ENCODE peak calls at places on chromosomes 7 and 10, in ten cellular contexts. M is thyroid gland, F is A549, J is IMR-90, D is esophagus squamous epithelium, A is body of pancreas, V is GM12892, Z is uterus, K is spleen, X is testis. Q is an unnamed sample.

GRCh38 chr7:150851497-150852370 is 583 bp upstream of the AOC1 start:
- DNase-seq in M (no peak), F (no peak), J (no peak), D (no peak), A (no peak), V (no peak), Z (no peak), K (no peak), X (no peak), Q (no peak)

GRCh38 chr7:121499526-121500123 is 103.5 kb upstream of the FAM3C start:
- DNase-seq in M (no peak), F (no peak), J (no peak), D (no peak), A (no peak), V (no peak), Z (no peak), K (no peak), X (no peak), Q (no peak)

GRCh38 chr7:148944935-148945934 is 61.1 kb upstream of the EZH2 start:
- DNase-seq in M (no peak), F (peak; percentile 23), J (peak; percentile 66), D (no peak), A (no peak), V (no peak), Z (no peak), K (peak; percentile 35), X (no peak), Q (no peak)

GRCh38 chr7:148993193-148993592 is 35.1 kb downstream of the PDIA4 start:
- DNase-seq in M (no peak), F (no peak), J (no peak), D (no peak), A (no peak), V (no peak), Z (no peak), K (no peak), X (no peak), Q (no peak)

GRCh38 chr10:34186013-34186412 is 629.1 kb downstream of the PARD3 start:
- DNase-seq in M (no peak), F (no peak), J (no peak), D (no peak), A (no peak), V (no peak), Z (no peak), K (no peak), X (no peak), Q (no peak)

GRCh38 chr7:149558149-149558861 is 60.7 kb upstream of the ZNF746 start:
- DNase-seq in M (no peak), F (no peak), J (peak; percentile 76), D (no peak), A (no peak), V (no peak), Z (no peak), K (no peak), X (no peak), Q (no peak)

GRCh38 chr10:43105793-43106158 is 28.9 kb downstream of the RET start:
- DNase-seq in M (no peak), F (no peak), J (no peak), D (no peak), A (no peak), V (no peak), Z (no peak), K (no peak), X (no peak), Q (no peak)

GRCh38 chr7:34058791-34059550 is 153.6 kb downstream of the BMPER start:
- DNase-seq in M (no peak), F (no peak), J (no peak), D (no peak), A (no peak), V (no peak), Z (no peak), K (no peak), X (peak; percentile 24), Q (no peak)

GRCh38 chr10:123999956-124000615 is 93.3 kb downstream of the CHST15 start:
- DNase-seq in M (no peak), F (no peak), J (no peak), D (no peak), A (no peak), V (no peak), Z (no peak), K (peak; percentile 74), X (no peak), Q (no peak)

GRCh38 chr7:6271694-6272371 is 591 bp downstream of the CYTH3 start:
- DNase-seq in M (peak; percentile 56), F (no peak), J (no peak), D (no peak), A (peak; percentile 31), V (peak; percentile 34), Z (peak; percentile 42), K (peak; percentile 88), X (peak; percentile 35), Q (peak; percentile 27)

GRCh38 chr7:16758634-16759602 is 5.4 kb downstream of the TSPAN13 start:
- DNase-seq in M (no peak), F (no peak), J (no peak), D (no peak), A (no peak), V (no peak), Z (no peak), K (no peak), X (no peak), Q (peak; percentile 57)

GRCh38 chr7:16754869-16755317 is 1.3 kb downstream of the TSPAN13 start:
- DNase-seq in M (no peak), F (no peak), J (no peak), D (no peak), A (peak; percentile 12), V (no peak), Z (no peak), K (no peak), X (no peak), Q (peak; percentile 61)

GRCh38 chr7:16753932-16754571 is 497 bp downstream of the TSPAN13 start:
- DNase-seq in M (peak; percentile 64), F (no peak), J (peak; percentile 10), D (no peak), A (peak; percentile 69), V (no peak), Z (no peak), K (peak; percentile 85), X (peak; percentile 55), Q (peak; percentile 78)

GRCh38 chr7:16755397-16755796 is 1.8 kb downstream of the TSPAN13 start:
- DNase-seq in M (no peak), F (no peak), J (peak; percentile 36), D (no peak), A (no peak), V (no peak), Z (no peak), K (no peak), X (no peak), Q (no peak)

DNA sequence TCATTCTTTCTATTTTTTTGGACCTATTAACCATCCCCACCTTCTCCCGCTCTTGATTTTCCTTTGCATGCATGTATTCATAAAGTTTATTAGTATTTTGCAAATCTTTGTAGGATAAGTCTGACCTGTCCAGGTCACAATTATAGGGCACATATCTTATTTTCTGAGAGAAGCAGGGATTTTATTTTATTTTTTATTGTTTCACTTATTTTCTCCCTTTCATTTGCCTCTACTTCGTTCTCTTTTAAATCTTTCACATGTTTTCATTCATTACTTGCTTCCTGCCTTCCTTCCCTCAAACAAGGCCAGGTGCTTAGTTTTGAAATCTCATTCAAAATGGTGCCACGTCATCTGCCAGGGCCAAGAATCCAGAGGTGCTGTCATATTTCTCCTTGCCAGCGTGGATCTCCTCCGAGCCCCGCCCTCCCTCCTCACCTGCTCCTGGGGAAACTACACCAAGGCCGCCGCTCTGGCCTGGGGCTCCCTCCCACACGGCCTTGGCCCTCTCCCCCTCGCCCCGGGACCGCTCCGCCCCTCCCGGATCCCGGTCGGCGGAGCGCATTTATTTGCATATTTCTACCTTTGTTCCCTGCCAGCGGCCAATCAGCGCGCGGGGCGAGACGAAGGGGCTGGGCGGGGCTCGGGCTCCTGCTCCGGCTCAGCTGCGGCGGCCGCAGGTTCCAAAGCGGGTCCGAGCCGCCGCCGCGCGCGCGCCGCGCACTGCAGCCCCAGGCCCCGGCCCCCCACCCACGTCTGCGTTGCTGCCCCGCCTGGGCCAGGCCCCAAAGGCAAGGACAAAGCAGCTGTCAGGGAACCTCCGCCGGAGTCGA is at the start of gene TSPAN13:
- DNase-seq in M (peak; percentile 95), F (peak; percentile 87), J (peak; percentile 25), D (peak; percentile 46), A (peak; percentile 97), V (no peak), Z (peak; percentile 36), K (peak; percentile 95), X (peak; percentile 93), Q (peak; percentile 89)
- TF ChIP-seq POLR2A in M (no peak), F (peak; percentile 35), J (no peak), D (no peak), A (peak; percentile 74), V (no peak), Z (peak; percentile 40), K (no peak), X (no peak), Q (peak; percentile 55)

DNA sequence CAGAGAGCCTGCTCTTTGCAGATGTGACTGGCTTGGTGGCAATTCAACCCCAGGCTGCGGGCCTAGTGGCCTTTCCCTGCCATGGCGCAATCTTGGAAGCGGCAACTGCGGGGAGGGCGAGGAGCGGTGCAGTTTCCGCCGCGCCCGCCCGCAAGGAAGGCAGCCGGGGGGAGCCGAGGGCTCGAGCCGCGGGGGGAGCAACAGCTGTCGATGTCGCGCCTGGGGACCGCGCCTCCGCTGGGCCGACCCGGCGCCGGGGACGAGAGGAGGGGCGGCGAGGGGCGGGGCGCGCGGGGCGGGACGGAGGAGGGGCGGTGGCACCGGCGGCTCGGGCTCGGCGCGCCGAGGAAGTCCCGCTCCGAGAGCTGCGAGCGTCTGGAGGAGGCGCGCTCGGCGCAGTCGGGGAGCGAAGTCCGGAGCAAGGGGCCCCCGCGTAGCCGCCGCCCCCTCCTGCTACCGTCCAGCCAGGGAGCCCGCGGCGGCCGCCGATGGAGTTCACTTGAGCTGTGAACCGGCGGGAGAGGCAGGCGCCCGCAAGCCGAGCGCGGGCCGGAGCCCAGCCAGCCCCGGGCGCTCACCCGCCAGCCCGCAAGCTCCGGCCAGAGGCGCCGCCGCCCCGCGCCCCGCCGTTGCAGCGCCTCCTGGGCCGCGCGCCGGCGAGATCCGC is 438.1 kb upstream of the GALNT17 start:
- DNase-seq in M (peak; percentile 62), F (peak; percentile 38), J (peak; percentile 44), D (no peak), A (peak; percentile 72), V (peak; percentile 48), Z (peak; percentile 59), K (peak; percentile 86), X (peak; percentile 69), Q (no peak)
- TF ChIP-seq POLR2A in M (no peak), F (no peak), J (no peak), D (peak; percentile 64), A (peak; percentile 54), V (no peak), Z (no peak), K (no peak), X (no peak), Q (no peak)

DNA sequence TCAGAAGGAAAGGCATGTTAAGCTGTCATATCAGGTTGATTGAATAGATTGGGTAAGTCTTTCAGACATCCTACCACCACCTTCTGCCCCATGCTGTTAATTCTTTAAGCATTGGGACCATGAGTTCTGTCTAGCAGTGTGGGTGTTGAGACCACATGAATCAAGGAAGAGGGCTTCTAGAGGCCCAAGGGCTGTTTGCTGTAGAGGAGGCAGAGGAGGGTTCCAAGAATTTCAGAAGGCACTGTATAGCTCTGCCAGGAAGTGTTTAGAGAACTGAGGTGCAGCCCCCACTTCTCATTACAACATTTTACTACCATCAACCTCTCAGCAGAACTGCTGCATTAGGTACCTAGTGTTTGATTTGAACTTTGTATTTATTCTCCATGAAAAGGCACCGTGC is 720.2 kb downstream of the AUTS2 start:
- DNase-seq in M (no peak), F (no peak), J (no peak), D (no peak), A (no peak), V (no peak), Z (no peak), K (no peak), X (no peak), Q (no peak)
- TF ChIP-seq POLR2A in M (no peak), F (no peak), J (no peak), D (no peak), A (no peak), V (no peak), Z (no peak), K (no peak), X (no peak), Q (no peak)

GRCh38 chr7:30321992-30322637 is 37.7 kb downstream of the ZNRF2 start:
- DNase-seq in M (no peak), F (no peak), J (no peak), D (no peak), A (no peak), V (peak; percentile 18), Z (no peak), K (no peak), X (no peak), Q (no peak)
- TF ChIP-seq POLR2A in M (no peak), F (no peak), J (no peak), D (no peak), A (no peak), V (peak; percentile 51), Z (peak; percentile 6), K (no peak), X (no peak), Q (no peak)

Q was measured in erythroblast.